ENCODE peak calls at places on chromosomes 1 and 21, in eight cellular contexts. One of them, this sample, is unnamed. For H3K4me1, the result is how much of the 10 kb centered on the place peaks cover.

GRCh38 chr1:118147542-118147941 is 37.5 kb downstream of the SPAG17 start:
- ATAC-seq in HCT116: no peak
- ATAC-seq in heart left ventricle: no peak
- ATAC-seq in body of pancreas: peak
- ATAC-seq in A549: no peak
- ATAC-seq in IMR-90: peak
- ATAC-seq in gastrocnemius medialis: no peak
- ATAC-seq in upper lobe of left lung: no peak
- ATAC-seq in this sample: no peak

GRCh38 chr1:13617773-13618172 is 34.1 kb downstream of the PDPN start:
- ATAC-seq in HCT116: no peak
- ATAC-seq in heart left ventricle: no peak
- ATAC-seq in body of pancreas: no peak
- ATAC-seq in A549: no peak
- ATAC-seq in IMR-90: no peak
- ATAC-seq in gastrocnemius medialis: no peak
- ATAC-seq in upper lobe of left lung: no peak
- ATAC-seq in this sample: no peak

GRCh38 chr1:230120289-230120948 is 53.4 kb downstream of the GALNT2 start:
- ATAC-seq in HCT116: peak
- ATAC-seq in heart left ventricle: peak
- ATAC-seq in body of pancreas: no peak
- ATAC-seq in A549: peak
- ATAC-seq in IMR-90: no peak
- ATAC-seq in gastrocnemius medialis: peak
- ATAC-seq in upper lobe of left lung: no peak
- ATAC-seq in this sample: peak

GRCh38 chr1:113530021-113530420 is 139.7 kb downstream of the MAGI3 start:
- ATAC-seq in HCT116: no peak
- ATAC-seq in heart left ventricle: no peak
- ATAC-seq in body of pancreas: no peak
- ATAC-seq in A549: no peak
- ATAC-seq in IMR-90: peak
- ATAC-seq in gastrocnemius medialis: no peak
- ATAC-seq in upper lobe of left lung: no peak
- ATAC-seq in this sample: no peak

GRCh38 chr1:158978730-158979129 is 31.0 kb upstream of the IFI16 start:
- ATAC-seq in HCT116: no peak
- ATAC-seq in heart left ventricle: no peak
- ATAC-seq in body of pancreas: no peak
- ATAC-seq in A549: no peak
- ATAC-seq in IMR-90: no peak
- ATAC-seq in gastrocnemius medialis: no peak
- ATAC-seq in upper lobe of left lung: no peak
- ATAC-seq in this sample: no peak

GRCh38 chr21:28605138-28605537 is 387.5 kb downstream of the LTN1 start:
- ATAC-seq in HCT116: no peak
- ATAC-seq in heart left ventricle: no peak
- ATAC-seq in body of pancreas: no peak
- ATAC-seq in A549: no peak
- ATAC-seq in IMR-90: no peak
- ATAC-seq in gastrocnemius medialis: no peak
- ATAC-seq in upper lobe of left lung: no peak
- ATAC-seq in this sample: no peak

GRCh38 chr21:35020446-35020845 is 28.7 kb downstream of the RUNX1 start:
- ATAC-seq in HCT116: no peak
- ATAC-seq in heart left ventricle: no peak
- ATAC-seq in body of pancreas: no peak
- ATAC-seq in A549: no peak
- ATAC-seq in IMR-90: no peak
- ATAC-seq in gastrocnemius medialis: no peak
- ATAC-seq in upper lobe of left lung: no peak
- ATAC-seq in this sample: no peak

GRCh38 chr1:39501666-39502065 is 10.2 kb downstream of the BMP8A start:
- ATAC-seq in HCT116: no peak
- ATAC-seq in heart left ventricle: no peak
- ATAC-seq in body of pancreas: no peak
- ATAC-seq in A549: no peak
- ATAC-seq in IMR-90: peak
- ATAC-seq in gastrocnemius medialis: peak
- ATAC-seq in upper lobe of left lung: no peak
- ATAC-seq in this sample: no peak

GRCh38 chr1:86705633-86705985 is 1.2 kb downstream of the SH3GLB1 start:
- ATAC-seq in HCT116: no peak
- ATAC-seq in heart left ventricle: no peak
- ATAC-seq in body of pancreas: no peak
- ATAC-seq in A549: no peak
- ATAC-seq in IMR-90: no peak
- ATAC-seq in gastrocnemius medialis: peak
- ATAC-seq in upper lobe of left lung: no peak
- ATAC-seq in this sample: no peak

GRCh38 chr1:160082926-160083325 is 1.6 kb downstream of the KCNJ9 start:
- ATAC-seq in HCT116: no peak
- ATAC-seq in heart left ventricle: no peak
- ATAC-seq in body of pancreas: no peak
- ATAC-seq in A549: no peak
- ATAC-seq in IMR-90: no peak
- ATAC-seq in gastrocnemius medialis: no peak
- ATAC-seq in upper lobe of left lung: no peak
- ATAC-seq in this sample: no peak

GRCh38 chr1:36125129-36125991 is at the start of gene COL8A2:
- ATAC-seq in HCT116: no peak
- ATAC-seq in heart left ventricle: no peak
- ATAC-seq in body of pancreas: peak
- ATAC-seq in A549: peak
- ATAC-seq in IMR-90: peak
- ATAC-seq in gastrocnemius medialis: no peak
- ATAC-seq in upper lobe of left lung: peak
- ATAC-seq in this sample: peak

GRCh38 chr1:66276229-66276628 is 257.7 kb upstream of the SGIP1 start:
- ATAC-seq in HCT116: no peak
- ATAC-seq in heart left ventricle: no peak
- ATAC-seq in body of pancreas: no peak
- ATAC-seq in A549: no peak
- ATAC-seq in IMR-90: no peak
- ATAC-seq in gastrocnemius medialis: no peak
- ATAC-seq in upper lobe of left lung: no peak
- ATAC-seq in this sample: no peak

GRCh38 chr1:168972887-168973286 is 133.6 kb upstream of the ATP1B1 start:
- ATAC-seq in HCT116: no peak
- ATAC-seq in heart left ventricle: no peak
- ATAC-seq in body of pancreas: no peak
- ATAC-seq in A549: no peak
- ATAC-seq in IMR-90: no peak
- ATAC-seq in gastrocnemius medialis: no peak
- ATAC-seq in upper lobe of left lung: peak
- ATAC-seq in this sample: no peak

GRCh38 chr1:105137543-105138444 is 1388.1 kb downstream of the AMY1C start:
- ATAC-seq in HCT116: no peak
- ATAC-seq in heart left ventricle: no peak
- ATAC-seq in body of pancreas: no peak
- ATAC-seq in A549: peak
- ATAC-seq in IMR-90: no peak
- ATAC-seq in gastrocnemius medialis: no peak
- ATAC-seq in upper lobe of left lung: peak
- ATAC-seq in this sample: peak

GRCh38 chr1:232576537-232576936 is 53.4 kb downstream of the SIPA1L2 start:
- ATAC-seq in HCT116: no peak
- ATAC-seq in heart left ventricle: no peak
- ATAC-seq in body of pancreas: no peak
- ATAC-seq in A549: no peak
- ATAC-seq in IMR-90: no peak
- ATAC-seq in gastrocnemius medialis: no peak
- ATAC-seq in upper lobe of left lung: no peak
- ATAC-seq in this sample: no peak

GRCh38 chr1:232577809-232578208 is 52.1 kb downstream of the SIPA1L2 start:
- ATAC-seq in HCT116: no peak
- ATAC-seq in heart left ventricle: no peak
- ATAC-seq in body of pancreas: no peak
- ATAC-seq in A549: no peak
- ATAC-seq in IMR-90: no peak
- ATAC-seq in gastrocnemius medialis: no peak
- ATAC-seq in upper lobe of left lung: no peak
- ATAC-seq in this sample: no peak

GRCh38 chr1:232574867-232575523 is 54.9 kb downstream of the SIPA1L2 start:
- ATAC-seq in HCT116: no peak
- ATAC-seq in heart left ventricle: no peak
- ATAC-seq in body of pancreas: no peak
- ATAC-seq in A549: no peak
- ATAC-seq in IMR-90: peak
- ATAC-seq in gastrocnemius medialis: no peak
- ATAC-seq in upper lobe of left lung: no peak
- ATAC-seq in this sample: peak

GRCh38 chr1:232574077-232574476 is 55.9 kb downstream of the SIPA1L2 start:
- ATAC-seq in HCT116: no peak
- ATAC-seq in heart left ventricle: no peak
- ATAC-seq in body of pancreas: no peak
- ATAC-seq in A549: no peak
- ATAC-seq in IMR-90: no peak
- ATAC-seq in gastrocnemius medialis: no peak
- ATAC-seq in upper lobe of left lung: no peak
- ATAC-seq in this sample: no peak

GRCh38 chr1:232575524-232576040 is 54.4 kb downstream of the SIPA1L2 start:
- ATAC-seq in HCT116: no peak
- ATAC-seq in heart left ventricle: no peak
- ATAC-seq in body of pancreas: no peak
- ATAC-seq in A549: no peak
- ATAC-seq in IMR-90: peak
- ATAC-seq in gastrocnemius medialis: no peak
- ATAC-seq in upper lobe of left lung: no peak
- ATAC-seq in this sample: peak
- H3K4me1 ChIP-seq in HCT116: under half
- H3K4me1 ChIP-seq in heart left ventricle: half or more
- H3K4me1 ChIP-seq in body of pancreas: under half
- H3K4me1 ChIP-seq in A549: under half
- H3K4me1 ChIP-seq in IMR-90: under half
- H3K4me1 ChIP-seq in gastrocnemius medialis: under half
- H3K4me1 ChIP-seq in upper lobe of left lung: half or more
- H3K4me1 ChIP-seq in this sample: half or more

DNA sequence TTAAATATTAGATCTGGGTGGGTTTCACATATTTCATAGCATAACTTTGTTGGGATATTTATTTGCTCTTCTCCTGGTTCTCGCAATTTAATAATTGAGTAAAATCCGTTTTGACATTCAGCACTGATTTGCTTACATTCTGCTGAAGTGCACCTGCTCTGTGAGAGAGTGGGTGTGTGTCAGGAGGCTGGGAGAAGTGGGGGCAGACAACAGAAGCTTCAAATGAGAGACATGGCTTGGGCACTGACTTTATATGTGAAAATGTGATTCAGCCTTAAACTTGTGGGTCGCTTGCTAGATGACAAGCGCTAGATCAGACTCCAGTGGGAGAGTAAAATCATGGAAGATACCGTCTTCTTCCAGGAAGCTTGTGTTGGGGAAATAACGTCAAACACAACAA is 32.4 kb upstream of the KCNA2 start:
- ATAC-seq in HCT116: no peak
- ATAC-seq in heart left ventricle: no peak
- ATAC-seq in body of pancreas: no peak
- ATAC-seq in A549: no peak
- ATAC-seq in IMR-90: no peak
- ATAC-seq in gastrocnemius medialis: no peak
- ATAC-seq in upper lobe of left lung: no peak
- ATAC-seq in this sample: no peak
- H3K27ac ChIP-seq in HCT116: no peak
- H3K27ac ChIP-seq in heart left ventricle: peak
- H3K27ac ChIP-seq in body of pancreas: no peak
- H3K27ac ChIP-seq in A549: no peak
- H3K27ac ChIP-seq in IMR-90: no peak
- H3K27ac ChIP-seq in gastrocnemius medialis: no peak
- H3K27ac ChIP-seq in upper lobe of left lung: no peak
- H3K27ac ChIP-seq in this sample: no peak

DNA sequence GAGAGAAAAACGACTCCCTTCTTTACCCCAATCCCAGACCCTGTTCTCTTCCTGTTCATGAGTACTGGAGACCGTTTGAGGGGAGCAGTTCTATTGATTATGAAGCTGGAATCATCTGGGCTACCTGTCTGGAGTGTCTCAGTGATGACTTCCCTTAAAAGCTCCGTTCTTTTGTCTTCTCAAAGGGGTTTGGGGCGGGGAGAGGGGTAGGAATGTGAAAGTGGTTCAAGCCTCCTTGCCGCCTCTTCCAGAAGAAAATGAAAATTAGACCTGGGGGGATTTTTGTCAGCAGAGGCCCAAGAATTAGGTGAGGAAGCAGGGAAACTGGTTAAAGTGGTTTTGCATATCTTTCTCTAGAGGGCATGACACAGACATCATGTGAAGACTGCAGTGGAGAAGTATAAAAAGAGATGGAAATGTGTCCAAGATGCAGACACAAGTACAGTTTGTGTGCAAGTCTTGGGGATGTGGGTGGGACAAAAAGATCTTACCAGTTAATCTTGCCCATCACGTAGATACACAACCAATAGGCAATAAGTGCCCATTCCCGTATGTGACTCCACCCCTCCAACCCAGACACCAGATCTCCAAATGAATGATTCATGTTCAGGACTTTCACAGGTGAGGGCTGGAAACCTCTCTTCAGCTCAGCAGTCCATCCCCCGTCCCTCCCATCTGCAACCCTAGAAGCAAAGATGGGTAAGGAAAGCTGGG is 470 bp upstream of the MTMR11 start:
- ATAC-seq in HCT116: peak
- ATAC-seq in heart left ventricle: no peak
- ATAC-seq in body of pancreas: no peak
- ATAC-seq in A549: peak
- ATAC-seq in IMR-90: peak
- ATAC-seq in gastrocnemius medialis: no peak
- ATAC-seq in upper lobe of left lung: no peak
- ATAC-seq in this sample: no peak
- TF ChIP-seq POLR2A in HCT116: peak
- TF ChIP-seq POLR2A in heart left ventricle: no peak
- TF ChIP-seq POLR2A in body of pancreas: peak
- TF ChIP-seq POLR2A in A549: no peak
- TF ChIP-seq POLR2A in IMR-90: no peak
- TF ChIP-seq POLR2A in gastrocnemius medialis: no peak
- TF ChIP-seq POLR2A in upper lobe of left lung: no peak
- TF ChIP-seq POLR2A in this sample: no peak

GRCh38 chr1:90948301-90948700 is 73.5 kb downstream of the ZNF644 start:
- ATAC-seq in HCT116: no peak
- ATAC-seq in heart left ventricle: no peak
- ATAC-seq in body of pancreas: no peak
- ATAC-seq in A549: no peak
- ATAC-seq in IMR-90: no peak
- ATAC-seq in gastrocnemius medialis: no peak
- ATAC-seq in upper lobe of left lung: no peak
- ATAC-seq in this sample: no peak

GRCh38 chr1:90946630-90947029 is 75.2 kb downstream of the ZNF644 start:
- ATAC-seq in HCT116: no peak
- ATAC-seq in heart left ventricle: no peak
- ATAC-seq in body of pancreas: no peak
- ATAC-seq in A549: no peak
- ATAC-seq in IMR-90: no peak
- ATAC-seq in gastrocnemius medialis: no peak
- ATAC-seq in upper lobe of left lung: no peak
- ATAC-seq in this sample: no peak

GRCh38 chr1:90940746-90941145 is 81.1 kb downstream of the ZNF644 start:
- ATAC-seq in HCT116: no peak
- ATAC-seq in heart left ventricle: no peak
- ATAC-seq in body of pancreas: no peak
- ATAC-seq in A549: no peak
- ATAC-seq in IMR-90: no peak
- ATAC-seq in gastrocnemius medialis: no peak
- ATAC-seq in upper lobe of left lung: no peak
- ATAC-seq in this sample: no peak

GRCh38 chr1:90944006-90944405 is 77.8 kb downstream of the ZNF644 start:
- ATAC-seq in HCT116: no peak
- ATAC-seq in heart left ventricle: no peak
- ATAC-seq in body of pancreas: no peak
- ATAC-seq in A549: no peak
- ATAC-seq in IMR-90: no peak
- ATAC-seq in gastrocnemius medialis: no peak
- ATAC-seq in upper lobe of left lung: no peak
- ATAC-seq in this sample: no peak

GRCh38 chr1:90945287-90945686 is 76.5 kb downstream of the ZNF644 start:
- ATAC-seq in HCT116: no peak
- ATAC-seq in heart left ventricle: no peak
- ATAC-seq in body of pancreas: no peak
- ATAC-seq in A549: no peak
- ATAC-seq in IMR-90: no peak
- ATAC-seq in gastrocnemius medialis: no peak
- ATAC-seq in upper lobe of left lung: no peak
- ATAC-seq in this sample: no peak
- H3K4me1 ChIP-seq in HCT116: under half
- H3K4me1 ChIP-seq in heart left ventricle: under half
- H3K4me1 ChIP-seq in body of pancreas: under half
- H3K4me1 ChIP-seq in A549: under half
- H3K4me1 ChIP-seq in IMR-90: under half
- H3K4me1 ChIP-seq in gastrocnemius medialis: under half
- H3K4me1 ChIP-seq in upper lobe of left lung: under half
- H3K4me1 ChIP-seq in this sample: under half

This sample was measured in gastroesophageal sphincter.